ENCODE peak calls at places on chromosomes 6 and 20, in seven cellular contexts. R is Jurkat, Clone E6-1; Z is cardiac fibroblast; E is Kasumi-1; H is AG04449; B is hepatocyte; I is kidney tubule cell. O is an unnamed sample.

GRCh38 chr20:8132632-8133587 is 844 bp downstream of the PLCB1 start:
- DNase-seq in R (no peak), E (no peak), H (no peak), B (peak), Z (peak), I (no peak), O (no peak)

GRCh38 chr6:5684320-5684719 is 322.4 kb downstream of the NRN1 start:
- DNase-seq in Z (no peak), H (peak), E (no peak), R (no peak), I (no peak), B (no peak), O (no peak)

GRCh38 chr20:64255361-64256281 is at the start of gene PCMTD2:
- DNase-seq in R (peak), B (peak), Z (peak), I (peak), E (peak), H (no peak), O (peak)

GRCh38 chr6:6696867-6697531 is 108.5 kb downstream of the LY86 start:
- DNase-seq in E (peak), Z (peak), B (peak), R (peak), H (no peak), I (peak), O (peak)

GRCh38 chr6:44221961-44222335 is 1.4 kb upstream of the SLC29A1 start:
- DNase-seq in B (no peak), R (no peak), H (no peak), E (no peak), Z (no peak), I (no peak), O (no peak)

GRCh38 chr20:24470031-24470781 is 777 bp downstream of the SYNDIG1 start:
- DNase-seq in R (no peak), H (no peak), E (no peak), Z (peak), B (peak), I (peak), O (no peak)

GRCh38 chr6:41967312-41968287 is 26.0 kb upstream of the CCND3 start:
- DNase-seq in R (no peak), I (peak), B (no peak), E (no peak), H (no peak), Z (peak), O (no peak)

GRCh38 chr20:50304883-50305635 is 114.4 kb downstream of the CEBPB start:
- DNase-seq in B (peak), R (no peak), H (peak), Z (peak), E (no peak), I (no peak), O (no peak)

GRCh38 chr20:57576942-57577550 is 16.1 kb downstream of the PCK1 start:
- DNase-seq in I (no peak), R (no peak), Z (no peak), B (no peak), E (no peak), H (no peak), O (no peak)

GRCh38 chr6:118488631-118489030 is 59.5 kb upstream of the PLN start:
- DNase-seq in I (no peak), B (no peak), R (no peak), E (no peak), Z (no peak), H (no peak), O (no peak)

GRCh38 chr20:33859157-33859695 is 48.1 kb downstream of the CHMP4B start:
- DNase-seq in B (no peak), H (no peak), I (peak), Z (peak), R (peak), E (peak), O (no peak)